ENCODE peak calls at places on chromosomes 6 and 20, in six cellular contexts. N is SW 1271; Y is D341Med; X is midbrain; O is stimulated activated CD4-positive, alpha-beta T cell treated with anti-CD3 and anti-CD28 coated beads, Interleukin-1b, Interleukin-23, amount 100 ng/mL, for 1 hour; C is T1000. E is an unnamed sample.

GRCh38 chr20:53743607-53744260 is 150.1 kb upstream of the ZNF217 start:
- DNase-seq in N (no peak), Y (no peak), X (no peak), O (no peak), C (no peak), E (no peak)

GRCh38 chr20:37392441-37393195 is 46.7 kb downstream of the SRC start:
- DNase-seq in N (peak; percentile 32), Y (peak; percentile 62), X (no peak), O (no peak), C (no peak), E (no peak)

GRCh38 chr6:140957334-140957733 is 1175.4 kb upstream of the GJE1 start:
- DNase-seq in N (no peak), Y (peak; percentile 10), X (no peak), O (no peak), C (no peak), E (no peak)

GRCh38 chr20:61759286-61760065 is 306.2 kb downstream of the TAF4 start:
- DNase-seq in N (no peak), Y (no peak), X (no peak), O (no peak), C (no peak), E (no peak)

GRCh38 chr20:1281279-1282057 is 15.4 kb downstream of the SNPH start:
- DNase-seq in N (no peak), Y (no peak), X (peak; percentile 10), O (no peak), C (no peak), E (no peak)

GRCh38 chr6:169019727-169020491 is 233.7 kb downstream of the THBS2 start:
- DNase-seq in N (no peak), Y (no peak), X (no peak), O (no peak), C (no peak), E (no peak)

GRCh38 chr6:130385059-130385695 is 19.4 kb downstream of the TMEM200A start:
- DNase-seq in N (no peak), Y (no peak), X (no peak), O (no peak), C (no peak), E (no peak)

GRCh38 chr6:163337958-163338357 is 76.6 kb upstream of the QKI start:
- DNase-seq in N (no peak), Y (no peak), X (no peak), O (no peak), C (no peak), E (no peak)

GRCh38 chr6:5305968-5306626 is 44.8 kb downstream of the FARS2 start:
- DNase-seq in N (no peak), Y (no peak), X (no peak), O (no peak), C (no peak), E (no peak)

GRCh38 chr6:122692175-122692598 is 82.0 kb downstream of the PKIB start:
- DNase-seq in N (no peak), Y (no peak), X (no peak), O (no peak), C (peak; percentile 66), E (no peak)

GRCh38 chr6:13427838-13428527 is 59.4 kb downstream of the GFOD1 start:
- DNase-seq in N (no peak), Y (no peak), X (no peak), O (peak; percentile 35), C (no peak), E (no peak)

GRCh38 chr6:38646166-38646565 is 6.4 kb upstream of the BTBD9 start:
- DNase-seq in N (no peak), Y (no peak), X (no peak), O (no peak), C (no peak), E (no peak)